ENCODE peak calls at places on chromosomes 2 and 18, in seven cellular contexts. O is GM12878, C is HepG2, X is K562, E is HCT116, U is SK-N-SH, L is H1. B is an unnamed sample.

GRCh38 chr2:239465017-239466001 is 64.5 kb upstream of the HDAC4 start:
- DNase-seq in U (no peak), C (no peak), L (no peak), E (no peak), X (no peak), O (no peak), B (no peak)

GRCh38 chr18:5582054-5582453 is 38.3 kb upstream of the EPB41L3 start:
- DNase-seq in E (no peak), X (no peak), L (no peak), O (no peak), C (no peak), U (no peak), B (no peak)

GRCh38 chr2:144550916-144551315 is 31.0 kb upstream of the ZEB2 start:
- DNase-seq in C (no peak), L (no peak), U (no peak), E (no peak), X (no peak), O (no peak), B (no peak)

GRCh38 chr18:80034852-80035406 is 695 bp downstream of the RBFA start:
- DNase-seq in X (no peak), E (no peak), O (no peak), U (no peak), L (no peak), C (no peak), B (no peak)

GRCh38 chr18:29488617-29489016 is 1311.7 kb upstream of the CDH2 start:
- DNase-seq in O (no peak), U (no peak), L (no peak), X (no peak), C (no peak), E (no peak), B (no peak)

GRCh38 chr2:226994775-226995174 is 158.9 kb downstream of the RHBDD1 start:
- DNase-seq in O (no peak), E (peak; percentile 56), L (no peak), U (no peak), X (no peak), C (peak; percentile 23), B (no peak)

GRCh38 chr2:138716183-138716582 is 64.0 kb downstream of the NXPH2 start:
- DNase-seq in C (no peak), O (no peak), U (no peak), E (peak; percentile 21), X (no peak), L (no peak), B (no peak)

GRCh38 chr2:10977003-10977402 is 65.3 kb downstream of the KCNF1 start:
- DNase-seq in U (peak; percentile 37), X (no peak), L (no peak), E (no peak), C (no peak), O (no peak), B (no peak)

GRCh38 chr2:135530313-135531230 is at the start of gene ZRANB3:
- DNase-seq in X (peak; percentile 78), C (peak; percentile 99), O (peak; percentile 98), E (peak; percentile 97), U (peak; percentile 78), L (peak; percentile 86), B (peak; percentile 97)

GRCh38 chr2:115542331-115542730 is 1099.9 kb downstream of the DPP10 start:
- DNase-seq in O (no peak), X (no peak), C (no peak), U (no peak), L (no peak), E (no peak), B (no peak)

GRCh38 chr2:7586898-7587297 is 669.7 kb downstream of the RNF144A start:
- DNase-seq in X (no peak), E (no peak), O (no peak), C (no peak), L (no peak), U (no peak), B (no peak)

GRCh38 chr2:190800528-190800927 is 80.1 kb upstream of the GLS start:
- DNase-seq in L (no peak), U (no peak), E (no peak), O (no peak), C (no peak), X (no peak), B (no peak)

GRCh38 chr2:232276084-232276738 is 102.3 kb upstream of the ALPP start:
- DNase-seq in X (no peak), U (no peak), L (no peak), E (no peak), O (no peak), C (no peak), B (no peak)

GRCh38 chr18:63564576-63564975 is 22.4 kb downstream of the SERPINB12 start:
- DNase-seq in E (no peak), U (no peak), L (no peak), C (no peak), X (no peak), O (no peak), B (no peak)

GRCh38 chr2:81658227-81658626 is 1353.7 kb upstream of the LRRTM1 start:
- DNase-seq in X (no peak), C (peak; percentile 18), U (no peak), L (no peak), O (no peak), E (peak; percentile 98), B (peak; percentile 68)

GRCh38 chr2:86079981-86080911 is 25.4 kb downstream of the POLR1A start:
- DNase-seq in E (peak; percentile 24), O (peak; percentile 45), X (peak; percentile 38), C (peak; percentile 44), L (peak; percentile 88), U (peak; percentile 69), B (peak; percentile 25)

GRCh38 chr2:165864353-165864752 is 70.3 kb upstream of the GALNT3 start:
- DNase-seq in C (no peak), L (no peak), O (no peak), E (no peak), X (no peak), U (peak; percentile 42), B (no peak)

GRCh38 chr2:240957656-240958365 is 40.6 kb upstream of the SNED1 start:
- DNase-seq in X (no peak), C (peak; percentile 33), U (peak; percentile 79), E (no peak), L (no peak), O (no peak), B (no peak)

GRCh38 chr2:61677306-61677705 is 139.2 kb upstream of the XPO1 start:
- DNase-seq in C (no peak), U (no peak), E (no peak), O (no peak), L (no peak), X (no peak), B (no peak)
- H3K4me3 ChIP-seq in C (no peak overlapping the region), U (no peak overlapping the region), E (no peak overlapping the region), O (no peak overlapping the region), L (no peak overlapping the region), X (no peak overlapping the region), B (no peak overlapping the region)

DNA sequence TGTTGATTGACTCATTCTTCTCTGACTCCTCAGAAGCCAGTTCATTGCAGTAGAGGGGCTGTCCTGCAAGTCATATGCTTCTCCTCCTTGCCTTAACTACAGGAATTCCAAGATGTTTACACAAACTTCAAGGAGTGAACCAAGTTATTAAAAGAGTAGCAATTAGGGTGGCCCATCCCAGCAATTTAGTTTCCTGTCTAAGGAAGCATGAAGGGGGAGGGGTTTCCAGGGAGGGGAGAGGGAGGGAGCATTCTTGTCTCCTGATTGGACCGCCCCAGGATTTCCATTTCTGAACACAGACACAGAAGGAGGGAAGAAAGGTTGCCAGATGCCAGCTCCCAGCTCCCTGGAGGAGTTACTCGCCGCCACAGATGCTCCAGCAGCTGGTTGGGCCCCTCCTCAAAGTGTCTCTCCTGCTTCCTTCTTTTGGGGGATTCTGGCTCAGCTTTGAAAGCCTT is 107.6 kb downstream of the TRIB2 start:
- DNase-seq in L (no peak), U (no peak), O (no peak), C (no peak), X (no peak), E (no peak), B (no peak)
- TF ChIP-seq SIN3A in L (no peak), U (no peak), O (no peak), C (no peak), X (no peak), E (no peak), B (no peak)

GRCh38 chr2:80506563-80506962 is 202.0 kb upstream of the LRRTM1 start:
- DNase-seq in U (no peak), L (no peak), E (no peak), O (no peak), C (no peak), X (no peak), B (no peak)

GRCh38 chr2:80496770-80497169 is 192.2 kb upstream of the LRRTM1 start:
- DNase-seq in U (no peak), C (no peak), E (no peak), O (no peak), X (no peak), L (no peak), B (no peak)

GRCh38 chr2:80499095-80499494 is 194.5 kb upstream of the LRRTM1 start:
- DNase-seq in E (peak; percentile 6), O (no peak), U (peak; percentile 30), C (peak; percentile 18), X (no peak), L (no peak), B (no peak)

GRCh38 chr2:80501874-80502624 is 197.5 kb upstream of the LRRTM1 start:
- DNase-seq in X (no peak), U (no peak), O (no peak), C (no peak), E (no peak), L (no peak), B (no peak)
- H3K4me3 ChIP-seq in X (no peak overlapping the region), U (no peak overlapping the region), O (no peak overlapping the region), C (no peak overlapping the region), E (no peak overlapping the region), L (no peak overlapping the region), B (no peak overlapping the region)

DNA sequence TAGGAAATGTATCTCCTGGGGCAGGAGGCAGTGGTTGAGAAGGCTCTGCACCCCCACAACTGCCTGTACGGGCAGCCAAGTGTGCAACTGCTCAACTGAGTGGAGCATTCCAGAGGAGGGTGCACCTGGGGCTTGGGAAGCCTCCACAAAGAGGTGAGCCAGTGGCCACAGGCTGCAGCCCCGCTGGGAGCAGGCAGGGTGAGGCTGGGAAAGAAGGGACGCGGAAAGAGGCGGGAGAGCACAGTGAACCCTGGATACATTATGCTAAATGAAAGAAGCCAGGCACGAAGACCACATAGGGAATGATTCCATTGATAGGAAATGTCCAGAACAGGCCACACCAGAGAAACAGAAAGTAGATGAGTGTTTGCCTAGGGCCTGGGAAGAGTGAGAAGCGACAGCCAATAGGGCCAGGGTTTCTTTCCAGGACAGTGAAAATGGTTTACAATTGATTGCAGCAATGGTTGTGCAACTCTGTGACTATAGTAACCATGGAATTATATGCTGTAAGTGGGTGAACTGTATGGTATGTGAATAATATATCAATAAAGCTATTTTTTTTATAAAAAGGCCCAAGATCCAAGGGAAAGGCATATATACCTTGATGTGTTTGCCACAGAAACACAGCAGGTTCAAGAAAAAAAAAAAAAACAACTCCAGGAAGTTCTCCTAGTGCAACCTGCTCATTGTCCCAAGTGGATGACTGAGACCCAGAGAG is 82.4 kb downstream of the DDX1 start:
- DNase-seq in L (no peak), U (no peak), C (peak; percentile 73), O (no peak), E (peak; percentile 6), X (no peak), B (no peak)
- TF ChIP-seq SIN3A in L (no peak), U (no peak), C (no peak), O (no peak), E (no peak), X (no peak), B (no peak)

B was measured in Panc1.